ENCODE peak calls at places on chromosomes 4 and X, in seven cellular contexts. U, Q, S, H, A, E and K are unnamed samples.

GRCh38 chrX:2243913-2244460 is 256.8 kb downstream of the DHRSX start:
- DNase-seq in U (no peak), Q (peak), S (peak), H (no peak), A (no peak), E (no peak), K (peak)

GRCh38 chrX:143304518-143304917 is 212.8 kb downstream of the SPANXN3 start:
- DNase-seq in U (no peak), Q (no peak), S (no peak), H (no peak), A (no peak), E (peak), K (no peak)

GRCh38 chr4:91936301-91936700 is 367.5 kb upstream of the GRID2 start:
- DNase-seq in U (no peak), Q (no peak), S (no peak), H (no peak), A (no peak), E (no peak), K (peak)

GRCh38 chr4:140367738-140368137 is 5.7 kb upstream of the SCOC start:
- DNase-seq in U (peak), Q (no peak), S (peak), H (no peak), A (no peak), E (no peak), K (no peak)

GRCh38 chrX:34716322-34716721 is 59.2 kb upstream of the TMEM47 start:
- DNase-seq in U (peak), Q (no peak), S (peak), H (no peak), A (no peak), E (no peak), K (no peak)

GRCh38 chr4:184503869-184504300 is 29.5 kb upstream of the IRF2 start:
- DNase-seq in U (no peak), Q (peak), S (peak), H (no peak), A (no peak), E (no peak), K (no peak)

GRCh38 chrX:44474410-44474809 is 68.2 kb downstream of the FUNDC1 start:
- DNase-seq in U (peak), Q (no peak), S (peak), H (no peak), A (no peak), E (no peak), K (peak)

GRCh38 chrX:103656623-103657022 is 27.8 kb downstream of the TCEAL1 start:
- DNase-seq in U (peak), Q (no peak), S (peak), H (no peak), A (peak), E (no peak), K (peak)

GRCh38 chr4:41160010-41160789 is 54.1 kb downstream of the APBB2 start:
- DNase-seq in U (peak), Q (no peak), S (peak), H (no peak), A (peak), E (no peak), K (peak)

GRCh38 chr4:686371-687040 is 2.4 kb downstream of the SLC49A3 start:
- DNase-seq in U (no peak), Q (no peak), S (no peak), H (peak), A (no peak), E (no peak), K (no peak)

GRCh38 chr4:151719045-151719743 is 41.6 kb downstream of the GATB start:
- DNase-seq in U (no peak), Q (no peak), S (no peak), H (no peak), A (no peak), E (no peak), K (no peak)

GRCh38 chr4:142413516-142413915 is 432.6 kb downstream of the INPP4B start:
- DNase-seq in U (no peak), Q (no peak), S (no peak), H (no peak), A (no peak), E (no peak), K (no peak)

GRCh38 chr4:83128235-83128929 is 13.9 kb upstream of the PLAC8 start:
- DNase-seq in U (peak), Q (no peak), S (peak), H (no peak), A (no peak), E (no peak), K (peak)

GRCh38 chr4:16224669-16225068 is 1.6 kb downstream of the TAPT1 start:
- DNase-seq in U (no peak), Q (no peak), S (no peak), H (no peak), A (no peak), E (no peak), K (no peak)

GRCh38 chrX:31036895-31037294 is 34.9 kb downstream of the FTHL17 start:
- DNase-seq in U (peak), Q (peak), S (peak), H (peak), A (peak), E (peak), K (no peak)

GRCh38 chr4:142567620-142568451 is 278.3 kb downstream of the INPP4B start:
- DNase-seq in U (peak), Q (no peak), S (peak), H (no peak), A (no peak), E (peak), K (no peak)

GRCh38 chr4:58739275-58739674 is 1629.1 kb upstream of the IGFBP7 start:
- DNase-seq in U (peak), Q (no peak), S (no peak), H (no peak), A (no peak), E (no peak), K (no peak)

GRCh38 chr4:123750044-123750443 is 353.4 kb downstream of the SPRY1 start:
- DNase-seq in U (peak), Q (peak), S (no peak), H (no peak), A (no peak), E (no peak), K (no peak)

GRCh38 chr4:153731239-153731638 is 28.6 kb downstream of the RNF175 start:
- DNase-seq in U (no peak), Q (peak), S (peak), H (no peak), A (no peak), E (no peak), K (peak)

GRCh38 chr4:98861100-98861499 is 67.8 kb downstream of the EIF4E start:
- DNase-seq in U (no peak), Q (no peak), S (no peak), H (no peak), A (no peak), E (no peak), K (no peak)

GRCh38 chr4:5165419-5166369 is 114.4 kb downstream of the STK32B start:
- DNase-seq in U (peak), Q (peak), S (no peak), H (no peak), A (no peak), E (no peak), K (no peak)

GRCh38 chr4:14247767-14248166 is 620.2 kb upstream of the BOD1L1 start:
- DNase-seq in U (no peak), Q (no peak), S (no peak), H (no peak), A (no peak), E (no peak), K (no peak)

GRCh38 chr4:115851918-115852766 is 738.7 kb upstream of the NDST4 start:
- DNase-seq in U (peak), Q (no peak), S (peak), H (peak), A (no peak), E (peak), K (no peak)

GRCh38 chr4:88938138-88938537 is 118.8 kb downstream of the FAM13A start:
- DNase-seq in U (peak), Q (peak), S (peak), H (no peak), A (no peak), E (no peak), K (peak)

GRCh38 chr4:101596786-101597185 is 193.7 kb upstream of the BANK1 start:
- DNase-seq in U (no peak), Q (no peak), S (no peak), H (no peak), A (no peak), E (no peak), K (no peak)

GRCh38 chrX:110219920-110220319 is 98.0 kb downstream of the AMMECR1 start:
- DNase-seq in U (peak), Q (no peak), S (peak), H (no peak), A (no peak), E (no peak), K (no peak)
- H3K4me3 ChIP-seq in U (peak), Q (no peak), S (no peak), H (no peak), A (no peak), E (no peak), K (no peak)

GRCh38 chr4:186067757-186068385 is 1.1 kb upstream of the TLR3 start:
- DNase-seq in U (peak), Q (peak), S (peak), H (peak), A (peak), E (peak), K (peak)

GRCh38 chr4:186072516-186072915 is 3.6 kb downstream of the TLR3 start:
- DNase-seq in U (no peak), Q (no peak), S (no peak), H (no peak), A (no peak), E (no peak), K (no peak)

GRCh38 chr4:186068581-186069402 is at the start of gene TLR3:
- DNase-seq in U (peak), Q (no peak), S (peak), H (no peak), A (peak), E (peak), K (peak)

GRCh38 chr4:186074189-186074588 is 5.2 kb downstream of the TLR3 start:
- DNase-seq in U (no peak), Q (no peak), S (no peak), H (no peak), A (no peak), E (no peak), K (no peak)

DNA sequence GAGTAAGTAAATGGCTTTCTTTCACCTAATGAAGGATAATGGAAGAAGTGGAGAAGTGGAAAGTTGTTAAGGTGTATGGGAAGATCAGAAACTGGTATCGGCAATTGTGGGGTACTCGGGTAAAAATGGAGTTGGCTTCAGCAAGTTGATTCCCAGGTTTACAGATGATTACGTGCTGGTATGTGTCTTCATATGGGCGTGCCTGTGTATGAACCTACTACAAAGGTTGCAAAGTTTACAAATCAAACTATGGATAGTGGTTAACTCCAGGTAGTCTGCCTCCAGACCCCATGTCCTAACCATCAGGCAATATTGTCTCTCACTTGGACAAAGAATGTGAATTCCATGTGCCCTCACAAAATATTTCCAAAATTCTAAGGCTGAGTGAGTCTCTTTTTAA is 778 bp downstream of the TLR3 start:
- DNase-seq in U (no peak), Q (no peak), S (no peak), H (no peak), A (no peak), E (peak), K (no peak)
- H3K4me3 ChIP-seq in U (peak), Q (peak), S (peak), H (no peak), A (no peak), E (peak), K (no peak)

DNA sequence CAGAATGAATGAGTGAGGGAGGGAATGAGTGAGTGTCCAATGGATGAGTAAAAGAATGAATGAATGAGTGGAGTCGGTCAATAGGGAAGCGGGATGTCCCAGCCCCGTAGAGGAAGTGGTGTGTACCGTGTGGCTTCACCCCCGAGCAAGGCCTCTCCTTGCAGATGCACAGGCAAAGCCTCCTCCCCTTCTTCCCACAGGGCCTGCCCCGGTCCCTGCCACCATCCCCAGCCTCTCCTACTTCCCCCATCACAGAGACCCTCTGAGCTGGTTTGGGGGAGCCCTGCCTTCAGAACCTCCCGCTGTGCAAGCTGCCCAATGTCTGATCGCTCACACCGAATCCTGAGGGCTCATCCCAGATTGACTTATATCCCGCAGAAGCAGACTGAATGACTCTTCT is 13.6 kb downstream of the HTRA3 start:
- DNase-seq in U (no peak), Q (no peak), S (no peak), H (peak), A (no peak), E (no peak), K (no peak)
- H3K4me3 ChIP-seq in U (no peak), Q (no peak), S (no peak), H (no peak), A (no peak), E (no peak), K (no peak)

DNA sequence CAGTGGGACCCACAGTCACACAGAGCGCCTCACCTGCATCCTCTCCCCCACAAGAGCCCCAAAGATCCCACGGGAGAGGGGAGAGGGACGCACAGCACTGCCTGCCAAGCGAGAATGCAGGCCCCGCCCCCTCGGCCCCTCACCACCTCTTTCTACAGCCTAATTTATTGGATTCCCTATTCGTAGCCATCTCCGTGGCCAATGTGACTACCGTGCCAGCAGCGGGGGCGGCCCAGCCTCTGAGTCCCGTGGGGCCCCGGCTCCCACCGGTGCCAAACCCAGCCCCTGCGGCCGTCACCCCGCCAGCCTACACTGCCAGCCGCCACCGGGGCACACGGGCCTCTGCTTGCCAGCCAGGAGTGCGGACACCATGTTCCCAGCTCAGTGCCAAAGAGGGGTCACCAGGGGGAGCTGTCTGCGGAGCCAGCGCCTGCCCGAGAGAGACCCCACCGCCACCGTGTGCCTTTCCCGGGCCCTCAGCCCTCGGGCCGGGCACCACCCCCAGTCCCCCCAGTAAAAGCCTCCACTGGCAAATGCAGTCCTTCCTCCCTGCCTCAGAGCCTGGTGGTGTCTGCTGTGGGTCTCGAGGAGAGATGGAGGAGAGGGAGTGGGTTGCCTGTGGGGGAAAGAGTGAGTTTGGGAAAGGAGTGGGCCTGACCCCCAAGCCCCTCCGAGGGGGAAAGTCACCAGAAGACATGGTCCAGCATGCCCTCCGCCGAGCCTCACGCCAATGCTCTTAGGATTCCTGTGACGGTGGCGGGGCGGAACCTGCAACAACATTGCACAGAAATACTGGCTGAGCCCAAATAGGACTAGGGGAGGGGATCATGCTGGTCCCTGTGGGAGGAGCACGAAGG is 19.6 kb upstream of the PLXNB3 start:
- DNase-seq in U (peak), Q (no peak), S (no peak), H (peak), A (peak), E (peak), K (no peak)
- H3K4me3 ChIP-seq in U (no peak), Q (no peak), S (no peak), H (no peak), A (no peak), E (peak), K (no peak)

DNA sequence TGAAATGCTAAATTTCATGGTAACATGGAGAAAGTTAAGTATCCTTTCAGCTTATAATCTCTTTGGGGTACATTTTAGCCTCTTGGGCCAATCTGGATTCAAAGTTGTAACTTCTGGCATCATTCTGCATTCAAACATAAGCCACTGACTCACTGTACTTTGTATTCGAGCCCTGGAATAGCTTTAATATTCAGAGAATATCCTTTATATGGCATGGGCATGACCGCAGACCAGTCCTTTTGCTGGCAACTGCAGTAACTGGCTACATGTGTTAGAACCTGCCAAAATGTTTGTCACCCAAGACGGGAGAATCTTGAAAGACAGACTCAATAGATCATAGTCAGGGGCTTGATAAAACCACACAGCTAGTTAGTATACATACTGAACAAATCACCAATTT is 3.3 kb downstream of the GASK1B start:
- DNase-seq in U (no peak), Q (no peak), S (peak), H (no peak), A (no peak), E (no peak), K (no peak)
- H3K4me3 ChIP-seq in U (no peak), Q (peak), S (peak), H (peak), A (peak), E (peak), K (peak)

GRCh38 chrX:51825432-51825831 is 68.0 kb upstream of the MAGED1 start:
- DNase-seq in U (no peak), Q (no peak), S (peak), H (no peak), A (no peak), E (peak), K (peak)
- H3K4me3 ChIP-seq in U (no peak), Q (no peak), S (no peak), H (no peak), A (no peak), E (no peak), K (no peak)

GRCh38 chrX:8672176-8672575 is 59.8 kb downstream of the ANOS1 start:
- DNase-seq in U (no peak), Q (no peak), S (no peak), H (no peak), A (no peak), E (no peak), K (no peak)
- H3K4me3 ChIP-seq in U (no peak), Q (no peak), S (no peak), H (no peak), A (no peak), E (no peak), K (no peak)

DNA sequence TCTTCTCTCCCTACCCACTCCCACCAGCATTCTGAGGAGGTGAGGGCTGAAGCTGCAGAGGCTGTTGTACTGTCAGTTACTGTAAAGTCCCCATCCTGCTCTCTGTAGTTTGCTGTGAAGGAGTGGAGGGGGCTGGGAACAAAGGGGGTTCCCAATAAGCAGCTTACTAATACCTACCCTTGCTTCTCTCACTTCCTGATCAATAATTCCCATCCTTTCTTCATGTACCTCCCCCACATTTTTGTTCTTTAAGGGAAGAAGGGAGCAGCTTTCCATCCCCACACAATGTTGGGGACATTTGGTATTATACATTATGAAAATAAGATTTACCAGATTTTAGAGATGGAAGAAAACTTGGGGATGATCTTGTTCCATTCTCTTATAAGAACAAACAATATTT is 5.3 kb downstream of the TBC1D1 start:
- DNase-seq in U (no peak), Q (no peak), S (no peak), H (no peak), A (no peak), E (no peak), K (no peak)
- H3K4me3 ChIP-seq in U (no peak), Q (no peak), S (no peak), H (no peak), A (no peak), E (no peak), K (no peak)